ENCODE peak calls at places on chromosomes 7 and 10, in four cellular contexts. H, L, S and I are unnamed samples.
A peak's percentile ranks its signal among the peaks of the same experiment; 100 is the strongest.

GRCh38 chr10:95655571-95656290 is 780 bp downstream of the ALDH18A1 start:
- DNase-seq in H (no peak), L (no peak), S (peak; percentile 48), I (peak; percentile 16)

GRCh38 chr10:50275650-50276235 is 24.4 kb upstream of the ASAH2 start:
- DNase-seq in H (peak; percentile 45), L (peak; percentile 50), S (peak; percentile 88), I (peak; percentile 20)

GRCh38 chr10:128626397-128627060 is 500.3 kb upstream of the MKI67 start:
- DNase-seq in H (peak; percentile 43), L (no peak), S (no peak), I (no peak)

GRCh38 chr10:42836096-42836495 is 53.5 kb downstream of the BMS1 start:
- DNase-seq in H (peak; percentile 51), L (no peak), S (no peak), I (no peak)

GRCh38 chr10:91206427-91206826 is 14.0 kb upstream of the PCGF5 start:
- DNase-seq in H (no peak), L (no peak), S (no peak), I (peak; percentile 57)

GRCh38 chr7:45684910-45685618 is 110.9 kb downstream of the ADCY1 start:
- DNase-seq in H (peak; percentile 2), L (no peak), S (no peak), I (no peak)

GRCh38 chr7:24346716-24347115 is 62.7 kb downstream of the NPY start:
- DNase-seq in H (no peak), L (no peak), S (no peak), I (no peak)

GRCh38 chr10:92238586-92239098 is 52.2 kb downstream of the CPEB3 start:
- DNase-seq in H (no peak), L (no peak), S (peak; percentile 47), I (peak; percentile 40)

GRCh38 chr10:114635797-114636550 is 22.1 kb downstream of the ABLIM1 start:
- DNase-seq in H (no peak), L (no peak), S (no peak), I (no peak)

GRCh38 chr10:123687758-123688157 is 21.6 kb downstream of the GPR26 start:
- DNase-seq in H (peak; percentile 59), L (peak; percentile 25), S (peak; percentile 9), I (peak; percentile 6)

GRCh38 chr10:76547352-76547972 is 1090.1 kb downstream of the KCNMA1 start:
- DNase-seq in H (peak; percentile 84), L (peak; percentile 64), S (peak; percentile 85), I (peak; percentile 74)

GRCh38 chr7:66500087-66500486 is 128.6 kb upstream of the KCTD7 start:
- DNase-seq in H (no peak), L (no peak), S (peak; percentile 62), I (peak; percentile 38)

GRCh38 chr10:48579251-48579960 is 25.5 kb downstream of the ARHGAP22 start:
- DNase-seq in H (no peak), L (no peak), S (no peak), I (no peak)

GRCh38 chr10:95394161-95394880 is 103.5 kb upstream of the PDLIM1 start:
- DNase-seq in H (no peak), L (no peak), S (peak; percentile 73), I (peak; percentile 20)

GRCh38 chr10:71476249-71477011 is 79.7 kb downstream of the CDH23 start:
- DNase-seq in H (no peak), L (no peak), S (no peak), I (no peak)

GRCh38 chr7:123798527-123799188 is 46.3 kb upstream of the HYAL4 start:
- DNase-seq in H (no peak), L (no peak), S (no peak), I (no peak)

GRCh38 chr10:133126431-133127290 is 33.4 kb upstream of the KNDC1 start:
- DNase-seq in H (no peak), L (no peak), S (no peak), I (no peak)

GRCh38 chr7:28701731-28702130 is 256.4 kb downstream of the TRIL start:
- DNase-seq in H (no peak), L (no peak), S (no peak), I (no peak)

GRCh38 chr10:132335189-132336063 is 3.4 kb downstream of the LRRC27 start:
- DNase-seq in H (no peak), L (peak; percentile 88), S (peak; percentile 87), I (peak; percentile 95)

GRCh38 chr10:60384708-60385398 is 4.8 kb downstream of the ANK3 start:
- DNase-seq in H (no peak), L (no peak), S (no peak), I (no peak)

GRCh38 chr7:157523371-157523765 is 186.6 kb downstream of the DNAJB6 start:
- DNase-seq in H (no peak), L (no peak), S (no peak), I (no peak)

GRCh38 chr10:132592790-132593788 is 55.5 kb downstream of the INPP5A start:
- DNase-seq in H (peak; percentile 1), L (no peak), S (no peak), I (no peak)

GRCh38 chr7:11831727-11832495 is at the start of gene THSD7A:
- DNase-seq in H (peak; percentile 69), L (peak; percentile 61), S (no peak), I (peak; percentile 7)

GRCh38 chr10:131750973-131751826 is 149.6 kb upstream of the PPP2R2D start:
- DNase-seq in H (no peak), L (no peak), S (no peak), I (peak; percentile 31)

GRCh38 chr7:84950836-84951235 is 236.0 kb downstream of the SEMA3D start:
- DNase-seq in H (no peak), L (no peak), S (peak; percentile 9), I (no peak)

GRCh38 chr7:33727415-33727814 is 177.9 kb upstream of the BMPER start:
- DNase-seq in H (no peak), L (no peak), S (no peak), I (no peak)

GRCh38 chr10:31765546-31765945 is 163.1 kb downstream of the ARHGAP12 start:
- DNase-seq in H (no peak), L (no peak), S (no peak), I (no peak)

GRCh38 chr10:6005856-6006390 is 28.6 kb upstream of the IL15RA start:
- DNase-seq in H (no peak), L (no peak), S (no peak), I (no peak)

GRCh38 chr10:86941991-86942421 is 15.4 kb downstream of the MMRN2 start:
- DNase-seq in H (peak; percentile 9), L (no peak), S (no peak), I (no peak)

GRCh38 chr7:20206104-20206896 is 10.9 kb downstream of the MACC1 start:
- DNase-seq in H (no peak), L (no peak), S (no peak), I (no peak)

GRCh38 chr10:86659721-86660438 is 5.5 kb downstream of the OPN4 start:
- DNase-seq in H (peak; percentile 7), L (no peak), S (no peak), I (no peak)

GRCh38 chr10:5534880-5535856 is 10.4 kb downstream of the CALML3 start:
- DNase-seq in H (no peak), L (no peak), S (no peak), I (peak; percentile 73)

GRCh38 chr7:19362099-19362498 is 216.9 kb upstream of the FERD3L start:
- DNase-seq in H (no peak), L (no peak), S (no peak), I (no peak)

GRCh38 chr7:150425670-150426069 is 24.8 kb upstream of the GIMAP8 start:
- DNase-seq in H (no peak), L (no peak), S (no peak), I (no peak)

GRCh38 chr7:150429699-150430098 is 20.7 kb upstream of the GIMAP8 start:
- DNase-seq in H (no peak), L (no peak), S (no peak), I (no peak)

GRCh38 chr7:150430465-150431085 is 19.9 kb upstream of the GIMAP8 start:
- DNase-seq in H (no peak), L (no peak), S (no peak), I (no peak)

GRCh38 chr7:150431839-150432658 is 18.4 kb upstream of the GIMAP8 start:
- DNase-seq in H (no peak), L (no peak), S (peak; percentile 63), I (no peak)

GRCh38 chr7:150428671-150429451 is 21.6 kb upstream of the GIMAP8 start:
- DNase-seq in H (no peak), L (no peak), S (no peak), I (no peak)
- TF ChIP-seq ELF4 in H (no peak), L (no peak), S (no peak), I (no peak)

GRCh38 chr10:11213156-11213555 is 195.5 kb downstream of the CELF2 start:
- DNase-seq in H (no peak), L (no peak), S (no peak), I (no peak)
- TF ChIP-seq ELF4 in H (no peak), L (no peak), S (no peak), I (no peak)

DNA sequence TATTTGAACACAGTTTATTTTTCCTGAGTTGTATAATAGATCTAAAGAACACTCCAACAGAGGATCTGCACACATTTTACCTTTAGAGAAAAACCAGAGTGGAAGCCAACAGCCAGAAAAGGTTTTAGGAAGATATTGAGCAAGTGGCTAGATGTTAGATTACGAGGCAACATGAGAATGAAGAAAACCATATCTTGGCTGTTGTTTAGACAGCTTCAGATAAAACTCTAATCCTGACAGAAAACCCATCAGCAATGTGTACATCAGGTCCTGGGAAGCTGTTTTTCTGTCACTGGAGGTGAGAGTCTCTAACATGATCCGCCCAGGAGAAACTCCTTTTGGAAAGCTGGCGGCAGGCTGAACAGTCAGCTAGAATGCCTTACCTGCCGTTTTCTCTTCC is 159.5 kb downstream of the SPAG6 start:
- DNase-seq in H (no peak), L (no peak), S (peak; percentile 21), I (no peak)
- TF ChIP-seq ELF4 in H (no peak), L (no peak), S (no peak), I (no peak)

GRCh38 chr10:88107698-88108097 is 244.3 kb downstream of the PTEN start:
- DNase-seq in H (no peak), L (no peak), S (no peak), I (no peak)
- TF ChIP-seq ELF4 in H (no peak), L (no peak), S (no peak), I (no peak)

GRCh38 chr7:92409357-92409756 is 37.9 kb upstream of the GATAD1 start:
- DNase-seq in H (no peak), L (no peak), S (no peak), I (no peak)

GRCh38 chr7:92412745-92413144 is 34.5 kb upstream of the GATAD1 start:
- DNase-seq in H (no peak), L (no peak), S (no peak), I (no peak)

GRCh38 chr7:92417913-92418312 is 29.4 kb upstream of the GATAD1 start:
- DNase-seq in H (peak; percentile 43), L (no peak), S (peak; percentile 33), I (no peak)

GRCh38 chr7:92415225-92415624 is 32.1 kb upstream of the GATAD1 start:
- DNase-seq in H (no peak), L (no peak), S (no peak), I (no peak)
- TF ChIP-seq ELF4 in H (no peak), L (no peak), S (no peak), I (no peak)

GRCh38 chr7:120056227-120056626 is 216.7 kb upstream of the KCND2 start:
- DNase-seq in H (no peak), L (no peak), S (no peak), I (no peak)

GRCh38 chr7:120053390-120053961 is 219.5 kb upstream of the KCND2 start:
- DNase-seq in H (no peak), L (no peak), S (no peak), I (no peak)

GRCh38 chr7:120054376-120055100 is 218.4 kb upstream of the KCND2 start:
- DNase-seq in H (no peak), L (no peak), S (no peak), I (no peak)

GRCh38 chr7:120055300-120055699 is 217.7 kb upstream of the KCND2 start:
- DNase-seq in H (no peak), L (no peak), S (no peak), I (no peak)

GRCh38 chr7:120052884-120053382 is 220.0 kb upstream of the KCND2 start:
- DNase-seq in H (no peak), L (no peak), S (peak; percentile 72), I (no peak)
- TF ChIP-seq ELF4 in H (no peak), L (no peak), S (no peak), I (no peak)